ENCODE peak calls at places on chromosomes 5 and 9, in seven cellular contexts. One of them, this sample, is unnamed.

GRCh38 chr5:154049685-154050084 is 10.9 kb downstream of the MFAP3 start:
- DNase-seq in SJCRH30: no peak
- DNase-seq in putamen: peak; percentile 17
- DNase-seq in activated gamma-delta T cell treated with Interleukin-2 at 50 U/mL for 16 hours: no peak
- DNase-seq in activated T-cell treated with anti-CD3 and anti-CD28 coated beads for 48 hours: no peak
- DNase-seq in NCI-H2081: no peak
- DNase-seq in central memory CD4-positive, alpha-beta T cell: no peak
- DNase-seq in this sample: no peak

GRCh38 chr5:83034036-83034435 is 43.2 kb downstream of the TMEM167A start:
- DNase-seq in SJCRH30: peak; percentile 9
- DNase-seq in putamen: no peak
- DNase-seq in activated gamma-delta T cell treated with Interleukin-2 at 50 U/mL for 16 hours: no peak
- DNase-seq in activated T-cell treated with anti-CD3 and anti-CD28 coated beads for 48 hours: no peak
- DNase-seq in NCI-H2081: no peak
- DNase-seq in central memory CD4-positive, alpha-beta T cell: no peak
- DNase-seq in this sample: no peak

GRCh38 chr9:126773004-126773607 is 31.7 kb upstream of the ZBTB43 start:
- DNase-seq in SJCRH30: no peak
- DNase-seq in putamen: no peak
- DNase-seq in activated gamma-delta T cell treated with Interleukin-2 at 50 U/mL for 16 hours: no peak
- DNase-seq in activated T-cell treated with anti-CD3 and anti-CD28 coated beads for 48 hours: no peak
- DNase-seq in NCI-H2081: no peak
- DNase-seq in central memory CD4-positive, alpha-beta T cell: no peak
- DNase-seq in this sample: no peak

GRCh38 chr9:120396926-120397325 is 183.0 kb downstream of the CDK5RAP2 start:
- DNase-seq in SJCRH30: no peak
- DNase-seq in putamen: no peak
- DNase-seq in activated gamma-delta T cell treated with Interleukin-2 at 50 U/mL for 16 hours: no peak
- DNase-seq in activated T-cell treated with anti-CD3 and anti-CD28 coated beads for 48 hours: no peak
- DNase-seq in NCI-H2081: no peak
- DNase-seq in central memory CD4-positive, alpha-beta T cell: no peak
- DNase-seq in this sample: no peak

GRCh38 chr9:94788706-94789105 is 62.2 kb downstream of the AOPEP start:
- DNase-seq in SJCRH30: no peak
- DNase-seq in putamen: no peak
- DNase-seq in activated gamma-delta T cell treated with Interleukin-2 at 50 U/mL for 16 hours: no peak
- DNase-seq in activated T-cell treated with anti-CD3 and anti-CD28 coated beads for 48 hours: no peak
- DNase-seq in NCI-H2081: no peak
- DNase-seq in central memory CD4-positive, alpha-beta T cell: no peak
- DNase-seq in this sample: no peak

GRCh38 chr5:53360811-53361210 is 119.6 kb upstream of the FST start:
- DNase-seq in SJCRH30: no peak
- DNase-seq in putamen: no peak
- DNase-seq in activated gamma-delta T cell treated with Interleukin-2 at 50 U/mL for 16 hours: no peak
- DNase-seq in activated T-cell treated with anti-CD3 and anti-CD28 coated beads for 48 hours: no peak
- DNase-seq in NCI-H2081: no peak
- DNase-seq in central memory CD4-positive, alpha-beta T cell: no peak
- DNase-seq in this sample: no peak

GRCh38 chr5:158837908-158838307 is 261.8 kb downstream of the EBF1 start:
- DNase-seq in SJCRH30: no peak
- DNase-seq in putamen: no peak
- DNase-seq in activated gamma-delta T cell treated with Interleukin-2 at 50 U/mL for 16 hours: no peak
- DNase-seq in activated T-cell treated with anti-CD3 and anti-CD28 coated beads for 48 hours: no peak
- DNase-seq in NCI-H2081: no peak
- DNase-seq in central memory CD4-positive, alpha-beta T cell: no peak
- DNase-seq in this sample: no peak

GRCh38 chr5:2710910-2711309 is 40.6 kb downstream of the IRX2 start:
- DNase-seq in SJCRH30: no peak
- DNase-seq in putamen: no peak
- DNase-seq in activated gamma-delta T cell treated with Interleukin-2 at 50 U/mL for 16 hours: no peak
- DNase-seq in activated T-cell treated with anti-CD3 and anti-CD28 coated beads for 48 hours: no peak
- DNase-seq in NCI-H2081: no peak
- DNase-seq in central memory CD4-positive, alpha-beta T cell: no peak
- DNase-seq in this sample: no peak

GRCh38 chr9:6873862-6874261 is 116.1 kb downstream of the KDM4C start:
- DNase-seq in SJCRH30: no peak
- DNase-seq in putamen: peak; percentile 39
- DNase-seq in activated gamma-delta T cell treated with Interleukin-2 at 50 U/mL for 16 hours: peak; percentile 23
- DNase-seq in activated T-cell treated with anti-CD3 and anti-CD28 coated beads for 48 hours: peak; percentile 4
- DNase-seq in NCI-H2081: no peak
- DNase-seq in central memory CD4-positive, alpha-beta T cell: no peak
- DNase-seq in this sample: no peak

GRCh38 chr9:95268681-95269080 is 48.8 kb downstream of the FANCC start:
- DNase-seq in SJCRH30: peak; percentile 35
- DNase-seq in putamen: no peak
- DNase-seq in activated gamma-delta T cell treated with Interleukin-2 at 50 U/mL for 16 hours: no peak
- DNase-seq in activated T-cell treated with anti-CD3 and anti-CD28 coated beads for 48 hours: no peak
- DNase-seq in NCI-H2081: peak; percentile 73
- DNase-seq in central memory CD4-positive, alpha-beta T cell: no peak
- DNase-seq in this sample: no peak

GRCh38 chr9:99044827-99045226 is 60.1 kb upstream of the TGFBR1 start:
- DNase-seq in SJCRH30: no peak
- DNase-seq in putamen: no peak
- DNase-seq in activated gamma-delta T cell treated with Interleukin-2 at 50 U/mL for 16 hours: no peak
- DNase-seq in activated T-cell treated with anti-CD3 and anti-CD28 coated beads for 48 hours: no peak
- DNase-seq in NCI-H2081: no peak
- DNase-seq in central memory CD4-positive, alpha-beta T cell: no peak
- DNase-seq in this sample: no peak

GRCh38 chr5:79526928-79527327 is 13.0 kb upstream of the HOMER1 start:
- DNase-seq in SJCRH30: no peak
- DNase-seq in putamen: no peak
- DNase-seq in activated gamma-delta T cell treated with Interleukin-2 at 50 U/mL for 16 hours: no peak
- DNase-seq in activated T-cell treated with anti-CD3 and anti-CD28 coated beads for 48 hours: no peak
- DNase-seq in NCI-H2081: no peak
- DNase-seq in central memory CD4-positive, alpha-beta T cell: no peak
- DNase-seq in this sample: no peak

GRCh38 chr5:44401611-44402010 is 12.4 kb upstream of the FGF10 start:
- DNase-seq in SJCRH30: no peak
- DNase-seq in putamen: no peak
- DNase-seq in activated gamma-delta T cell treated with Interleukin-2 at 50 U/mL for 16 hours: no peak
- DNase-seq in activated T-cell treated with anti-CD3 and anti-CD28 coated beads for 48 hours: no peak
- DNase-seq in NCI-H2081: no peak
- DNase-seq in central memory CD4-positive, alpha-beta T cell: no peak
- DNase-seq in this sample: no peak

GRCh38 chr5:72871358-72872024 is 55.0 kb downstream of the TNPO1 start:
- DNase-seq in SJCRH30: no peak
- DNase-seq in putamen: no peak
- DNase-seq in activated gamma-delta T cell treated with Interleukin-2 at 50 U/mL for 16 hours: no peak
- DNase-seq in activated T-cell treated with anti-CD3 and anti-CD28 coated beads for 48 hours: no peak
- DNase-seq in NCI-H2081: no peak
- DNase-seq in central memory CD4-positive, alpha-beta T cell: no peak
- DNase-seq in this sample: no peak

GRCh38 chr5:1299511-1299850 is 4.6 kb upstream of the TERT start:
- DNase-seq in SJCRH30: peak; percentile 16
- DNase-seq in putamen: no peak
- DNase-seq in activated gamma-delta T cell treated with Interleukin-2 at 50 U/mL for 16 hours: no peak
- DNase-seq in activated T-cell treated with anti-CD3 and anti-CD28 coated beads for 48 hours: no peak
- DNase-seq in NCI-H2081: no peak
- DNase-seq in central memory CD4-positive, alpha-beta T cell: no peak
- DNase-seq in this sample: no peak

GRCh38 chr9:134229466-134230091 is 65.2 kb upstream of the RNU6ATAC start:
- DNase-seq in SJCRH30: no peak
- DNase-seq in putamen: no peak
- DNase-seq in activated gamma-delta T cell treated with Interleukin-2 at 50 U/mL for 16 hours: no peak
- DNase-seq in activated T-cell treated with anti-CD3 and anti-CD28 coated beads for 48 hours: no peak
- DNase-seq in NCI-H2081: no peak
- DNase-seq in central memory CD4-positive, alpha-beta T cell: no peak
- DNase-seq in this sample: no peak

GRCh38 chr9:83479765-83480164 is 58.4 kb downstream of the FRMD3 start:
- DNase-seq in SJCRH30: no peak
- DNase-seq in putamen: no peak
- DNase-seq in activated gamma-delta T cell treated with Interleukin-2 at 50 U/mL for 16 hours: no peak
- DNase-seq in activated T-cell treated with anti-CD3 and anti-CD28 coated beads for 48 hours: no peak
- DNase-seq in NCI-H2081: no peak
- DNase-seq in central memory CD4-positive, alpha-beta T cell: no peak
- DNase-seq in this sample: no peak

GRCh38 chr5:81717815-81718214 is 33.1 kb downstream of the SSBP2 start:
- DNase-seq in SJCRH30: no peak
- DNase-seq in putamen: no peak
- DNase-seq in activated gamma-delta T cell treated with Interleukin-2 at 50 U/mL for 16 hours: no peak
- DNase-seq in activated T-cell treated with anti-CD3 and anti-CD28 coated beads for 48 hours: no peak
- DNase-seq in NCI-H2081: no peak
- DNase-seq in central memory CD4-positive, alpha-beta T cell: no peak
- DNase-seq in this sample: no peak

GRCh38 chr5:10343486-10343885 is 10.0 kb upstream of the MARCHF6 start:
- DNase-seq in SJCRH30: no peak
- DNase-seq in putamen: no peak
- DNase-seq in activated gamma-delta T cell treated with Interleukin-2 at 50 U/mL for 16 hours: no peak
- DNase-seq in activated T-cell treated with anti-CD3 and anti-CD28 coated beads for 48 hours: no peak
- DNase-seq in NCI-H2081: no peak
- DNase-seq in central memory CD4-positive, alpha-beta T cell: no peak
- DNase-seq in this sample: no peak

GRCh38 chr5:127229185-127229889 is 61.3 kb upstream of the MEGF10 start:
- DNase-seq in SJCRH30: peak; percentile 57
- DNase-seq in putamen: peak; percentile 21
- DNase-seq in activated gamma-delta T cell treated with Interleukin-2 at 50 U/mL for 16 hours: peak; percentile 46
- DNase-seq in activated T-cell treated with anti-CD3 and anti-CD28 coated beads for 48 hours: peak; percentile 44
- DNase-seq in NCI-H2081: no peak
- DNase-seq in central memory CD4-positive, alpha-beta T cell: peak; percentile 50
- DNase-seq in this sample: peak; percentile 74

GRCh38 chr5:1729641-1730486 is 69.8 kb downstream of the MRPL36 start:
- DNase-seq in SJCRH30: no peak
- DNase-seq in putamen: no peak
- DNase-seq in activated gamma-delta T cell treated with Interleukin-2 at 50 U/mL for 16 hours: no peak
- DNase-seq in activated T-cell treated with anti-CD3 and anti-CD28 coated beads for 48 hours: no peak
- DNase-seq in NCI-H2081: no peak
- DNase-seq in central memory CD4-positive, alpha-beta T cell: no peak
- DNase-seq in this sample: no peak

GRCh38 chr5:177494356-177495195 is 2.8 kb downstream of the PDLIM7 start:
- DNase-seq in SJCRH30: peak; percentile 96
- DNase-seq in putamen: no peak
- DNase-seq in activated gamma-delta T cell treated with Interleukin-2 at 50 U/mL for 16 hours: no peak
- DNase-seq in activated T-cell treated with anti-CD3 and anti-CD28 coated beads for 48 hours: no peak
- DNase-seq in NCI-H2081: no peak
- DNase-seq in central memory CD4-positive, alpha-beta T cell: no peak
- DNase-seq in this sample: peak; percentile 67

GRCh38 chr5:370311-370958 is 48.9 kb downstream of the AHRR start:
- DNase-seq in SJCRH30: no peak
- DNase-seq in putamen: no peak
- DNase-seq in activated gamma-delta T cell treated with Interleukin-2 at 50 U/mL for 16 hours: no peak
- DNase-seq in activated T-cell treated with anti-CD3 and anti-CD28 coated beads for 48 hours: no peak
- DNase-seq in NCI-H2081: no peak
- DNase-seq in central memory CD4-positive, alpha-beta T cell: no peak
- DNase-seq in this sample: no peak

GRCh38 chr5:157476699-157477408 is 16.8 kb downstream of the NIPAL4 start:
- DNase-seq in SJCRH30: peak; percentile 33
- DNase-seq in putamen: peak; percentile 76
- DNase-seq in activated gamma-delta T cell treated with Interleukin-2 at 50 U/mL for 16 hours: no peak
- DNase-seq in activated T-cell treated with anti-CD3 and anti-CD28 coated beads for 48 hours: no peak
- DNase-seq in NCI-H2081: peak; percentile 71
- DNase-seq in central memory CD4-positive, alpha-beta T cell: peak; percentile 16
- DNase-seq in this sample: peak; percentile 62

GRCh38 chr9:126219717-126220116 is 106.9 kb upstream of the MVB12B start:
- DNase-seq in SJCRH30: peak; percentile 62
- DNase-seq in putamen: no peak
- DNase-seq in activated gamma-delta T cell treated with Interleukin-2 at 50 U/mL for 16 hours: no peak
- DNase-seq in activated T-cell treated with anti-CD3 and anti-CD28 coated beads for 48 hours: no peak
- DNase-seq in NCI-H2081: no peak
- DNase-seq in central memory CD4-positive, alpha-beta T cell: no peak
- DNase-seq in this sample: no peak

GRCh38 chr5:83802686-83803085 is 82.0 kb upstream of the HAPLN1 start:
- DNase-seq in SJCRH30: no peak
- DNase-seq in putamen: no peak
- DNase-seq in activated gamma-delta T cell treated with Interleukin-2 at 50 U/mL for 16 hours: no peak
- DNase-seq in activated T-cell treated with anti-CD3 and anti-CD28 coated beads for 48 hours: no peak
- DNase-seq in NCI-H2081: no peak
- DNase-seq in central memory CD4-positive, alpha-beta T cell: no peak
- DNase-seq in this sample: no peak